ENCODE peak calls at places on chromosomes 3 and 15, in eight cellular contexts. One of them, this sample, is unnamed.
A peak's percentile ranks its signal among the peaks of the same experiment; 100 is the strongest.

GRCh38 chr3:13563911-13564310 is 15.0 kb downstream of the FBLN2 start:
- DNase-seq in endothelial cell: no peak
- DNase-seq in AG04450: no peak
- DNase-seq in AG09309: no peak
- DNase-seq in MCF 10A: no peak
- DNase-seq in progenitor cell of endocrine pancreas: no peak
- DNase-seq in Calu3: no peak
- DNase-seq in heart right ventricle: no peak
- DNase-seq in this sample: no peak

GRCh38 chr3:42663581-42664442 is 10.3 kb downstream of the ZBTB47 start:
- DNase-seq in endothelial cell: no peak
- DNase-seq in progenitor cell of endocrine pancreas: no peak
- DNase-seq in MCF 10A: no peak
- DNase-seq in heart right ventricle: no peak
- DNase-seq in AG04450: no peak
- DNase-seq in AG09309: no peak
- DNase-seq in Calu3: no peak
- DNase-seq in this sample: no peak

GRCh38 chr15:28096720-28097431 is 2.2 kb downstream of the OCA2 start:
- DNase-seq in AG09309: no peak
- DNase-seq in Calu3: no peak
- DNase-seq in progenitor cell of endocrine pancreas: peak; percentile 28
- DNase-seq in AG04450: no peak
- DNase-seq in endothelial cell: no peak
- DNase-seq in MCF 10A: no peak
- DNase-seq in heart right ventricle: no peak
- DNase-seq in this sample: no peak

GRCh38 chr3:147799601-147800000 is 390.4 kb downstream of the ZIC1 start:
- DNase-seq in Calu3: no peak
- DNase-seq in progenitor cell of endocrine pancreas: no peak
- DNase-seq in AG09309: no peak
- DNase-seq in heart right ventricle: no peak
- DNase-seq in MCF 10A: no peak
- DNase-seq in AG04450: no peak
- DNase-seq in endothelial cell: no peak
- DNase-seq in this sample: no peak

GRCh38 chr3:161230621-161231195 is 9.6 kb downstream of the NMD3 start:
- DNase-seq in endothelial cell: no peak
- DNase-seq in Calu3: no peak
- DNase-seq in heart right ventricle: no peak
- DNase-seq in AG09309: no peak
- DNase-seq in MCF 10A: no peak
- DNase-seq in progenitor cell of endocrine pancreas: no peak
- DNase-seq in AG04450: no peak
- DNase-seq in this sample: no peak

GRCh38 chr15:86892774-86893449 is 813.2 kb downstream of the AGBL1 start:
- DNase-seq in progenitor cell of endocrine pancreas: no peak
- DNase-seq in Calu3: no peak
- DNase-seq in AG09309: no peak
- DNase-seq in AG04450: no peak
- DNase-seq in endothelial cell: no peak
- DNase-seq in MCF 10A: peak; percentile 33
- DNase-seq in heart right ventricle: no peak
- DNase-seq in this sample: no peak

GRCh38 chr15:101159096-101159935 is 92.5 kb downstream of the CHSY1 start:
- DNase-seq in Calu3: no peak
- DNase-seq in AG04450: no peak
- DNase-seq in endothelial cell: no peak
- DNase-seq in progenitor cell of endocrine pancreas: no peak
- DNase-seq in heart right ventricle: no peak
- DNase-seq in MCF 10A: no peak
- DNase-seq in AG09309: no peak
- DNase-seq in this sample: no peak

GRCh38 chr15:67826717-67827560 is 1.6 kb downstream of the SKOR1 start:
- DNase-seq in Calu3: no peak
- DNase-seq in AG04450: no peak
- DNase-seq in heart right ventricle: no peak
- DNase-seq in progenitor cell of endocrine pancreas: no peak
- DNase-seq in AG09309: no peak
- DNase-seq in MCF 10A: no peak
- DNase-seq in endothelial cell: no peak
- DNase-seq in this sample: no peak

GRCh38 chr3:196789773-196790419 is 50.2 kb downstream of the PAK2 start:
- DNase-seq in endothelial cell: no peak
- DNase-seq in AG09309: no peak
- DNase-seq in heart right ventricle: no peak
- DNase-seq in AG04450: no peak
- DNase-seq in Calu3: no peak
- DNase-seq in MCF 10A: peak; percentile 13
- DNase-seq in progenitor cell of endocrine pancreas: no peak
- DNase-seq in this sample: no peak

GRCh38 chr3:25507811-25508210 is 79.7 kb downstream of the RARB start:
- DNase-seq in heart right ventricle: no peak
- DNase-seq in Calu3: no peak
- DNase-seq in MCF 10A: no peak
- DNase-seq in progenitor cell of endocrine pancreas: no peak
- DNase-seq in AG04450: no peak
- DNase-seq in AG09309: no peak
- DNase-seq in endothelial cell: no peak
- DNase-seq in this sample: no peak

GRCh38 chr15:87687176-87687890 is 569.2 kb downstream of the NTRK3 start:
- DNase-seq in AG09309: no peak
- DNase-seq in progenitor cell of endocrine pancreas: no peak
- DNase-seq in AG04450: no peak
- DNase-seq in Calu3: no peak
- DNase-seq in endothelial cell: no peak
- DNase-seq in heart right ventricle: no peak
- DNase-seq in MCF 10A: no peak
- DNase-seq in this sample: no peak

GRCh38 chr15:78087944-78088772 is 4.2 kb upstream of the SH2D7 start:
- DNase-seq in endothelial cell: no peak
- DNase-seq in MCF 10A: no peak
- DNase-seq in heart right ventricle: no peak
- DNase-seq in progenitor cell of endocrine pancreas: no peak
- DNase-seq in AG09309: no peak
- DNase-seq in Calu3: no peak
- DNase-seq in AG04450: no peak
- DNase-seq in this sample: no peak

GRCh38 chr15:84781505-84781904 is 33.1 kb downstream of the ZNF592 start:
- DNase-seq in MCF 10A: no peak
- DNase-seq in Calu3: no peak
- DNase-seq in progenitor cell of endocrine pancreas: no peak
- DNase-seq in AG09309: no peak
- DNase-seq in AG04450: peak; percentile 13
- DNase-seq in endothelial cell: no peak
- DNase-seq in heart right ventricle: no peak
- DNase-seq in this sample: no peak

GRCh38 chr15:74040115-74040850 is 42.1 kb downstream of the GOLGA6A start:
- DNase-seq in endothelial cell: no peak
- DNase-seq in progenitor cell of endocrine pancreas: no peak
- DNase-seq in heart right ventricle: peak; percentile 76
- DNase-seq in Calu3: no peak
- DNase-seq in MCF 10A: peak; percentile 81
- DNase-seq in AG04450: peak; percentile 73
- DNase-seq in AG09309: peak; percentile 95
- DNase-seq in this sample: no peak

GRCh38 chr3:42704136-42704841 is 1.7 kb upstream of the HHATL start:
- DNase-seq in AG09309: no peak
- DNase-seq in heart right ventricle: no peak
- DNase-seq in endothelial cell: no peak
- DNase-seq in Calu3: no peak
- DNase-seq in MCF 10A: no peak
- DNase-seq in AG04450: no peak
- DNase-seq in progenitor cell of endocrine pancreas: no peak
- DNase-seq in this sample: no peak

GRCh38 chr15:38325290-38325990 is 72.8 kb downstream of the SPRED1 start:
- DNase-seq in MCF 10A: peak; percentile 2
- DNase-seq in progenitor cell of endocrine pancreas: no peak
- DNase-seq in AG09309: no peak
- DNase-seq in heart right ventricle: no peak
- DNase-seq in endothelial cell: no peak
- DNase-seq in AG04450: no peak
- DNase-seq in Calu3: no peak
- DNase-seq in this sample: no peak

GRCh38 chr15:70650567-70650966 is 112.8 kb downstream of the UACA start:
- DNase-seq in AG09309: no peak
- DNase-seq in endothelial cell: no peak
- DNase-seq in heart right ventricle: no peak
- DNase-seq in MCF 10A: no peak
- DNase-seq in progenitor cell of endocrine pancreas: no peak
- DNase-seq in Calu3: no peak
- DNase-seq in AG04450: no peak
- DNase-seq in this sample: no peak

GRCh38 chr3:111351334-111351733 is 190.7 kb upstream of the CD96 start:
- DNase-seq in Calu3: no peak
- DNase-seq in MCF 10A: peak; percentile 5
- DNase-seq in heart right ventricle: no peak
- DNase-seq in AG09309: no peak
- DNase-seq in progenitor cell of endocrine pancreas: no peak
- DNase-seq in AG04450: no peak
- DNase-seq in endothelial cell: no peak
- DNase-seq in this sample: no peak

GRCh38 chr3:27666708-27667107 is 55.4 kb downstream of the EOMES start:
- DNase-seq in heart right ventricle: peak; percentile 47
- DNase-seq in AG09309: peak; percentile 59
- DNase-seq in MCF 10A: peak; percentile 23
- DNase-seq in Calu3: no peak
- DNase-seq in endothelial cell: peak; percentile 61
- DNase-seq in progenitor cell of endocrine pancreas: no peak
- DNase-seq in AG04450: peak; percentile 59
- DNase-seq in this sample: peak; percentile 85
- TF ChIP-seq CTCF in heart right ventricle: no peak
- TF ChIP-seq CTCF in AG09309: no peak
- TF ChIP-seq CTCF in MCF 10A: no peak
- TF ChIP-seq CTCF in Calu3: no peak
- TF ChIP-seq CTCF in endothelial cell: no peak
- TF ChIP-seq CTCF in progenitor cell of endocrine pancreas: no peak
- TF ChIP-seq CTCF in AG04450: peak; percentile 20
- TF ChIP-seq CTCF in this sample: no peak

DNA sequence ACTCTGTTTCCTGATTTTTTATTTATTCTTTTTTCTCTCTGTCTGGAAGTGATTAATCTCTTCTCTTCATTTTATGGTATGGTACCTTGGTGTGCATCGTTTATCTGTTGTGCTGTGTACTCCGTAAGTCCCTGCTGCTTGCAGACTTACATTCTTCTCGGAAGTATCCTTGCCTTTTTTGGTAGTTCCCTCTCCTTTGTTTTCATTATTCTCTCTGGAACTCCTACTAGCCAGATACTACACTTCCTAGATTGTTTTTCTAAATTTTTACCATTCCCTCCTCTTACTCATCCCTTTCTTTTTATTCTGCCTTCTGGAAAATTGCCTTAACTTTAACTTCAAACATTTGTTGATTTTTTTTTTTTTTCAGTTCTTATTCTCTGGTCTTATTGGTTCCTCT is 27.2 kb downstream of the PIK3CA start:
- DNase-seq in heart right ventricle: no peak
- DNase-seq in progenitor cell of endocrine pancreas: no peak
- DNase-seq in endothelial cell: no peak
- DNase-seq in Calu3: no peak
- DNase-seq in AG04450: no peak
- DNase-seq in MCF 10A: no peak
- DNase-seq in AG09309: no peak
- DNase-seq in this sample: no peak
- TF ChIP-seq CTCF in heart right ventricle: no peak
- TF ChIP-seq CTCF in progenitor cell of endocrine pancreas: no peak
- TF ChIP-seq CTCF in endothelial cell: no peak
- TF ChIP-seq CTCF in Calu3: no peak
- TF ChIP-seq CTCF in AG04450: no peak
- TF ChIP-seq CTCF in MCF 10A: no peak
- TF ChIP-seq CTCF in AG09309: no peak
- TF ChIP-seq CTCF in this sample: no peak

DNA sequence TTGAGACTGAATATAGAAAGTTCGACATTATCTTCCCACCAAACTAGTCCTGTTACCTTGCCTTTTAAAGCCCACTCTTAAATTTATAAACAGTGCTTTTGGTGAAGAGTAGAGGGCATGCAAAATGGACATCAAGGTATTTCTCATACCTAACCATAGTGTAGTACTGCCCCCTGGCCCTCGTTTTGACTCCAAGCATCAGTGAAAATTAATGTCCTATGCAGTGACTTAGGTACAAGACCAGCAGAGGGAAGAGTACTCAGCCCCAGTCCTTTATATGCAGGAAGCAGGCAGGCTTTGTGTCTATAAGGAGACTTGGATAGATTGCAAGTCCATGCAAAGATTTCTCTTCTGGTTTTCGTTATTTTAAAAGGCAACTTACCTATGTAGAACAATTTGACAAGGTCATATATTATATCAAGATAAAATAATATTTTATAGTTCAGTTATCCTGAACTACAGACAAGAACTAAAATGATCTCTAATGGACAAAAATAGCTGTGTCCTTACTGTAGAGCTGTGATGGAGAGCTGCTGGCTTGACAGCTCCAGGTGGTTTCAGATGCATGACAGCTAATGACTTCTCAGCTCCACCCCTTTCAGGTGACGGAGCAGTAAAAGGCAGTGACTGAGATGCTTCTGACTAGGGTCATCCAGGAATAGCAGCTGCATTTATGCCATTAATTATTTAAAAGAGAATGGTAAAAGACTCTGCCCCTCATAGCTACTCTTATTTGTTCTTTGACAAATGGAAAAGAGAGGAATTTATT is 646.1 kb downstream of the SQOR start:
- DNase-seq in AG04450: no peak
- DNase-seq in MCF 10A: no peak
- DNase-seq in AG09309: no peak
- DNase-seq in Calu3: peak; percentile 33
- DNase-seq in endothelial cell: no peak
- DNase-seq in progenitor cell of endocrine pancreas: no peak
- DNase-seq in heart right ventricle: no peak
- DNase-seq in this sample: peak; percentile 13
- TF ChIP-seq CTCF in AG04450: peak; percentile 12
- TF ChIP-seq CTCF in MCF 10A: peak; percentile 16
- TF ChIP-seq CTCF in AG09309: peak; percentile 25
- TF ChIP-seq CTCF in Calu3: no peak
- TF ChIP-seq CTCF in endothelial cell: no peak
- TF ChIP-seq CTCF in progenitor cell of endocrine pancreas: peak; percentile 43
- TF ChIP-seq CTCF in heart right ventricle: peak; percentile 24
- TF ChIP-seq CTCF in this sample: no peak

DNA sequence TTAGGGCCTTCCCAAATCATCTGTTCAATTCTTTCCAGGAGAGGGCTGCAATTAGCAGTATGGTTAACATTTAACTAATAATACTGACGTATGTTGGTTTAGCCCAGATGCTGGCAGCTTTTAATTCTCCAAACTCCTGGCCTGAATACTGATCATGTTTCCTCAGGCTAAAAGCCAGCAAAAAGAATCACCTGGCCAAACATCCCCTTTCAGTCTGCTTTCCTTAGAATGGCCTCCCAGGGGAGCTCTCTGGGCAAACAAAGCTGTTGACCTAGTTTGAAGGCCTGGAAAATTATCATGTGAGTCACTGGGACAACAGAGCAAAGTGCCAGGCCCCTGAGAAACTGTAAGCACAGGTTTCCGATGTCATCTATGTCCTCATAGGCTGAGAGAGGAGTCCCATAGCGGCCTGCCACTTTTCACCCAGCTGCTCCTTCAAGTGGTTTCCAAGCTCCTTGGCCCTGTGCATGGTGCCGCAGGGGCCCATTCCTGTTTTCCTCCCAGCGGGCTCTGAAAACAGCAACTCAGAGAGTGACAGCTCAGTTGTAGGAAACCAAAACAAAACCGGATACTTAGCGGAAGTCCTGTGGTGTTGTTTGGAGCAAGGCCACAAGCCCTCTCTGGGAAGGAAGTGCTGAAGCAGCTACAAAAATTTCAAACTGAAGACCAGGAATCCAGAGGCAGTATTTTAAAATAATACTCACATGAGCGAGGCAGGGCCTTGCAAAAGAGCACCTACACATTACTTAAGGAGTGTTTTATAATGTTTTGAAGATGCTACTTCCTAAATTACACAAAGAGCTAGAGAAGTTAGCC is 36.5 kb upstream of the RAB11A start:
- DNase-seq in MCF 10A: peak; percentile 97
- DNase-seq in endothelial cell: peak; percentile 67
- DNase-seq in heart right ventricle: peak; percentile 92
- DNase-seq in AG09309: peak; percentile 67
- DNase-seq in progenitor cell of endocrine pancreas: peak; percentile 30
- DNase-seq in AG04450: peak; percentile 41
- DNase-seq in Calu3: peak; percentile 90
- DNase-seq in this sample: peak; percentile 91
- TF ChIP-seq CTCF in MCF 10A: no peak
- TF ChIP-seq CTCF in endothelial cell: no peak
- TF ChIP-seq CTCF in heart right ventricle: no peak
- TF ChIP-seq CTCF in AG09309: peak; percentile 23
- TF ChIP-seq CTCF in progenitor cell of endocrine pancreas: peak; percentile 37
- TF ChIP-seq CTCF in AG04450: peak; percentile 35
- TF ChIP-seq CTCF in Calu3: no peak
- TF ChIP-seq CTCF in this sample: no peak

This sample was measured in dorsolateral prefrontal cortex.